ENCODE peak calls at places on chromosomes 3 and 15, in six cellular contexts. D is GM23338, L is HCT116, Z is Panc1, C is esophagus muscularis mucosa, U is vagina. F is an unnamed sample.

GRCh38 chr3:41450416-41451231 is 251.3 kb downstream of the CTNNB1 start:
- DNase-seq in D (peak; percentile 62), L (no peak), Z (no peak), C (no peak), U (no peak), F (no peak)

GRCh38 chr15:91067026-91067425 is 33.0 kb upstream of the SV2B start:
- DNase-seq in D (no peak), L (no peak), Z (no peak), C (peak; percentile 64), U (no peak), F (no peak)

GRCh38 chr3:25348996-25349576 is 79.0 kb upstream of the RARB start:
- DNase-seq in D (no peak), L (no peak), Z (no peak), C (no peak), U (no peak), F (no peak)

GRCh38 chr3:51388286-51389029 is 2.6 kb upstream of the RBM15B start:
- DNase-seq in D (peak; percentile 54), L (peak; percentile 26), Z (no peak), C (no peak), U (no peak), F (no peak)

GRCh38 chr3:184727357-184728060 is 15.6 kb upstream of the MAGEF1 start:
- DNase-seq in D (peak; percentile 97), L (peak; percentile 81), Z (no peak), C (no peak), U (no peak), F (no peak)

GRCh38 chr3:104428526-104428925 is 938.2 kb upstream of the ALCAM start:
- DNase-seq in D (no peak), L (no peak), Z (no peak), C (no peak), U (no peak), F (no peak)

GRCh38 chr3:71101014-71101413 is 482.5 kb downstream of the FOXP1 start:
- DNase-seq in D (no peak), L (no peak), Z (no peak), C (no peak), U (no peak), F (no peak)

GRCh38 chr3:13618836-13619235 is 69.9 kb downstream of the FBLN2 start:
- DNase-seq in D (no peak), L (no peak), Z (no peak), C (no peak), U (no peak), F (peak; percentile 51)

GRCh38 chr15:62999923-63000484 is 42.5 kb upstream of the TPM1 start:
- DNase-seq in D (peak; percentile 20), L (no peak), Z (no peak), C (no peak), U (no peak), F (no peak)

GRCh38 chr3:81859524-81859923 is 98.1 kb upstream of the GBE1 start:
- DNase-seq in D (no peak), L (no peak), Z (no peak), C (no peak), U (no peak), F (no peak)
- H3K4me3 ChIP-seq in D (no peak overlapping the region), L (no peak overlapping the region), Z (no peak overlapping the region), C (no peak overlapping the region), U (no peak overlapping the region), F (no peak overlapping the region)

DNA sequence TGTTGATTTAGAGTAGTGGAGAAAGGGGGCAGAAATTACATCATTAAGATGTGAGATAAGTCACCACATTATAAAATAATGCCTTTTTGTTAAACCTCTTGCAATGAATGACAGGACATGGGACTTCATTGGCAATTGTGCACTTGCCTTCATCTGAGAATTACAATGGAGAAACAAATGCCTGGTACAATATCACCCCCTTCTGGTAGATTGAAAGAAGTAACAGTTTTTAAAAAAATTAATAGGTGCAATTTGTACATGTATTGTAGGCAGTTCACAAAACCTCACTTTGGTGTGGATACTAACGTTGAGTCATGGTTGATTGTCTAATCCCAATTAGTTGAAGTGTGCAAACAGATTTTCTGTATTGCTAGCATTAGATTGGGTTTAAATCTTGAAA is 4.6 kb upstream of the P2RY14 start:
- DNase-seq in D (peak; percentile 41), L (peak; percentile 51), Z (peak; percentile 24), C (no peak), U (no peak), F (no peak)
- TF ChIP-seq CTCF in D (peak; percentile 67), L (peak; percentile 85), Z (peak; percentile 71), C (peak; percentile 62), U (peak; percentile 78), F (peak; percentile 32)

DNA sequence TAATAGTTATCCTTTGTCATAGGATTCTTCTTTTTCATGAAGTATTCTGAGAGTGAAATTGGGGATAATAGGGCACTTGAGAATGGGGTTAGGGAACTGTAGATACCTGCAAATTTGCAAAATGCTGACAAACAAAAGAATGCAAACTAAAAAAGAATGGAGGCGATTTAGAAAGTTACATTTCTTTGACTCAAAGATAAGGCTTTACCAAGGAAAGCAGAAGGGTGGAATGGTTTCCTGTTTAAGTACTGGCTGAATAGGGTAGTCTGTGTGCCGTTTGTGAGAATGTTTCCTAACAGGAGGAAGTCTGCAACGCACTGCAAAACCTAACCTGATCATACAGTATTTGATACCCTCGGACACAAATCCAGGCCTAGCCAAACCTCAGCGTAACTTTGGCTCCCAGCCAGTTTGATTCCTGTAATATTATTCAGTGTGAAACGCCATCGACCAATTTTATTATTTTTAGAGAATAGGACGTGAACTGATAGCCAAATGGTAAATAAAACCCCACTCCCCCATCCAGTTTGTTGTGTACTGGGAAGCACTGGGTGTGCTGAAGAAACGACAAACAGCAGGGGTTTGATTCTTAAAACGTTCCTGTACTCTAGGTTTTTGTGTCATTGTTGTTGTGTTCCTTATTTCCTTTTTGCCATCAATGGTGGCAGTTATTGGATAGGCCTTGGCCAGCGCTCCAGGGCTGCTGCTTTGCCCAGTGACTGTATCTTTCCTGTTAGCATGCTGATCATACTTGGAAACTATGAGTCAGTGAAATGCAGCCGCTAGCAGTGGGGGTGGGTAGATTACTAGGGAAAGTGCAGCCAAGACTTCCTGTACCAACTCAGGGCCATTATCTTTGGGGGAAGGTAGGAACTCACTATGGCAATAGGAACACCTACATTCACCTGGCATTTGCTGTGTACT is 148.0 kb upstream of the TBL1XR1 start:
- DNase-seq in D (peak; percentile 62), L (peak; percentile 96), Z (peak; percentile 90), C (peak; percentile 95), U (peak; percentile 92), F (peak; percentile 81)
- TF ChIP-seq POLR2AphosphoS5 in D (peak; percentile 61), L (peak; percentile 75), Z (peak; percentile 98), C (peak; percentile 96), U (peak; percentile 99), F (peak; percentile 89)

DNA sequence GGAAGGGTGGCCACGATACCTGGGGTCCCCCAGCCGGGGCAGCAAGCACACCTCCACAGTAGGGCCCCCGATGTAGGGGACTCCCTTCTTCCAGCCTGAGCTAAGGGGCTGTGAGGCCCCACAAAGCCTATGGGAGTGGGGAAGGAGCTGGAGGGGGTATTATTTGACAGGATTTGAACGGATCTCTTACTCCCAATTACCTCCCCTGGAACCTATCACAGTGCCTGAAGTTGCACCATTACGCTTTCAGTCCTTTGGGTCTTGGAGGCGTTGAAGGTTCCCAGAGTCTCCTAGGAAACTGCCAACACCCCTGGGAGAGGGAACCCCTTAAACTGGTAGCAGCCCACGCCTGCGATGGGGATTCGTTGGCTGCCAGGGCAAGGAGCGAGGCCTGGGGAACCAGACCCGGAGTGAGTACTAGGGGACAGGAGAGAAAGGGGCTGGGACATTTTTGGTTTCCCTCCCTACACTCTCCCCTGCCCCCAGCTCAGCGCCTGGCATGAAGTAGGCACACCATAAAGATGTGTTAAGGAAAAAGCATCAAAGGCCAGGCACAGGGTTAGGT is 409 bp upstream of the LHFPL4 start:
- DNase-seq in D (peak; percentile 27), L (no peak), Z (no peak), C (no peak), U (no peak), F (peak; percentile 50)
- H3K4me3 ChIP-seq in D (peak overlapping the region; percentile 76), L (no peak overlapping the region), Z (peak overlapping the region; percentile 11), C (no peak overlapping the region), U (no peak overlapping the region), F (peak overlapping the region; percentile 51)

GRCh38 chr3:22980346-22980745 is 222.8 kb upstream of the UBE2E2 start:
- DNase-seq in D (no peak), L (no peak), Z (no peak), C (no peak), U (no peak), F (no peak)
- TF ChIP-seq CTCF in D (no peak), L (no peak), Z (no peak), C (no peak), U (no peak), F (no peak)

GRCh38 chr3:61682671-61683408 is 121.5 kb downstream of the PTPRG start:
- DNase-seq in D (no peak), L (peak; percentile 74), Z (no peak), C (no peak), U (no peak), F (no peak)

GRCh38 chr3:61683409-61684261 is 122.3 kb downstream of the PTPRG start:
- DNase-seq in D (no peak), L (no peak), Z (no peak), C (no peak), U (no peak), F (no peak)

GRCh38 chr3:61686228-61686648 is 124.9 kb downstream of the PTPRG start:
- DNase-seq in D (no peak), L (no peak), Z (no peak), C (no peak), U (no peak), F (no peak)

GRCh38 chr3:61685755-61686154 is 124.4 kb downstream of the PTPRG start:
- DNase-seq in D (no peak), L (no peak), Z (no peak), C (no peak), U (no peak), F (no peak)

GRCh38 chr3:61684386-61684785 is 123.0 kb downstream of the PTPRG start:
- DNase-seq in D (no peak), L (no peak), Z (no peak), C (no peak), U (no peak), F (no peak)
- TF ChIP-seq POLR2AphosphoS5 in D (no peak), L (no peak), Z (no peak), C (no peak), U (no peak), F (no peak)